ENCODE peak calls at places on chromosomes 16 and 17, in five cellular contexts. B, Q, L, P and T are unnamed samples. For H3K9me3, the result is how much of the 10 kb centered on the place peaks cover.

GRCh38 chr17:6940186-6940649 is 55.6 kb upstream of the ALOX12 start:
- DNase-seq in P (no peak), Q (no peak), B (no peak), L (peak), T (no peak)

GRCh38 chr16:11057696-11058345 is 113.5 kb downstream of the CLEC16A start:
- DNase-seq in Q (no peak), P (no peak), L (peak), B (no peak), T (no peak)

GRCh38 chr16:24858219-24859041 is 12.7 kb downstream of the SLC5A11 start:
- DNase-seq in B (peak), Q (peak), P (peak), L (peak), T (peak)

GRCh38 chr17:17570207-17570797 is 21.2 kb downstream of the PEMT start:
- DNase-seq in B (no peak), L (peak), P (no peak), Q (peak), T (peak)

GRCh38 chr17:37392024-37392590 is 14.5 kb downstream of the ACACA start:
- DNase-seq in Q (peak), B (no peak), P (no peak), L (no peak), T (no peak)

GRCh38 chr17:68580236-68580903 is 20.8 kb downstream of the FAM20A start:
- DNase-seq in P (no peak), B (no peak), Q (no peak), L (peak), T (no peak)

GRCh38 chr16:53848950-53849349 is 145.0 kb downstream of the FTO start:
- DNase-seq in L (no peak), B (no peak), P (no peak), Q (no peak), T (no peak)

GRCh38 chr17:46782250-46782953 is 36.1 kb downstream of the WNT3 start:
- DNase-seq in Q (peak), L (peak), P (no peak), B (no peak), T (no peak)

GRCh38 chr17:8843344-8843743 is 24.1 kb downstream of the PIK3R6 start:
- DNase-seq in L (no peak), Q (no peak), P (no peak), B (no peak), T (no peak)

GRCh38 chr16:66266436-66267286 is 99.8 kb upstream of the CDH5 start:
- DNase-seq in L (no peak), B (no peak), Q (no peak), P (no peak), T (peak)

GRCh38 chr16:2487517-2487842 is 12.6 kb downstream of the TBC1D24 start:
- DNase-seq in B (no peak), Q (no peak), L (no peak), P (no peak), T (no peak)

GRCh38 chr16:2484898-2485508 is 10.1 kb downstream of the TBC1D24 start:
- DNase-seq in B (no peak), L (no peak), Q (no peak), P (no peak), T (no peak)

GRCh38 chr16:2483939-2484897 is 9.3 kb downstream of the TBC1D24 start:
- DNase-seq in Q (no peak), L (no peak), P (no peak), B (no peak), T (no peak)

GRCh38 chr16:2486645-2487516 is 12.0 kb downstream of the TBC1D24 start:
- DNase-seq in Q (no peak), B (peak), P (peak), L (no peak), T (peak)

GRCh38 chr16:2485811-2486507 is 11.0 kb downstream of the TBC1D24 start:
- DNase-seq in B (no peak), Q (no peak), L (no peak), P (no peak), T (no peak)
- H3K27ac ChIP-seq in B (no peak), Q (peak), L (no peak), P (no peak), T (peak)

GRCh38 chr17:80656590-80656989 is 112.0 kb downstream of the RPTOR start:
- DNase-seq in P (no peak), Q (no peak), B (no peak), L (no peak), T (no peak)
- H3K9me3 ChIP-seq in P (under half), Q (under half), B (under half), L (under half), T (under half)

GRCh38 chr17:69638516-69638915 is 224.0 kb downstream of the MAP2K6 start:
- DNase-seq in Q (no peak), P (no peak), B (no peak), L (no peak), T (no peak)
- H3K27ac ChIP-seq in Q (no peak), P (no peak), B (no peak), L (no peak), T (no peak)

GRCh38 chr17:22272363-22273146 is 580.2 kb downstream of the KCNJ18 start:
- DNase-seq in B (no peak), L (no peak), P (no peak), Q (no peak), T (no peak)
- H3K9me3 ChIP-seq in B (under half), L (under half), P (under half), Q (under half), T (under half)

GRCh38 chr17:48470388-48471034 is 40.5 kb upstream of the SKAP1 start:
- DNase-seq in B (no peak), P (no peak), L (peak), Q (no peak), T (no peak)

GRCh38 chr17:48469227-48469626 is 39.2 kb upstream of the SKAP1 start:
- DNase-seq in B (no peak), P (no peak), L (no peak), Q (no peak), T (no peak)

GRCh38 chr17:48471807-48472484 is 41.9 kb upstream of the SKAP1 start:
- DNase-seq in B (no peak), L (no peak), P (no peak), Q (no peak), T (no peak)

GRCh38 chr17:48468299-48468698 is 38.3 kb upstream of the SKAP1 start:
- DNase-seq in Q (no peak), L (no peak), B (no peak), P (no peak), T (no peak)

DNA sequence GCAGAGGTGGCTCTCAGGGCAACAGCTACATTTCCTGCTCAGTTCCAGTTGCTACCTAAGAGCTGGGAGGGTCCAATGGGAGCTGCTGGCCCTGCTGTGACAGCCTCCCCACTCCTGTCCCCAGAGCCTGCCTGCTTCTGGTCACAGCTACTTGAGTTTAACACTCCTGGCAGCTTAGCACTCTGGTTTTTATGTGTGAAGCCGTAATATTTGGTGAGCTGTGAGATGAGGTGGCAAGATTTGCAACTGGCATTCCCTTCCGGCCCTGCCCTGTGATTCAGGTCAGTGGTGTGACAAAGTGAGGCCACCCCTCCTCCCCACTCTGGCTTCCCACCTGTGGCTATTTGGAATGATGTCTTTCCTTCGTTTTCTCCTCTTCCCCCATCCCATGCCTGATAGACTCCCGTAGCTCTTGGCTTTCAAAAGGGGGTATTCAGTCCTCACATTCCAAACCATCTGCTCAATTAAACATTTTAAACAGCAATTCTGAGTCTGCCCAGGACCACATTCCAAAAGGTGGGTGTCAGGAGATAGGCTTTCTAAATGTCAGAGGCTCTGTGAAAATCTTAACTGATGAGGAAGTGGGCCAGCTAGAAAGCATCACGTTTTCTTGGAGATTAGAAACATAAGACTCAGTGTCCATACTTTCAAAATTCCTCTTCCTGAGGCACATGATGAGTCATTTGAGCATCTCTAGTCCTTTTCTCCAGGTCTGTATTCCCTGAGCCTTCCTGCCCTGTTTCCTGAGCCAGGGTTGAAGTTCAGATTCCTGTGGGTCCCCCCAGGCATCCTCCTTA is 42.7 kb upstream of the SKAP1 start:
- DNase-seq in L (no peak), Q (peak), B (no peak), P (peak), T (no peak)
- H3K27ac ChIP-seq in L (no peak), Q (no peak), B (no peak), P (no peak), T (no peak)

DNA sequence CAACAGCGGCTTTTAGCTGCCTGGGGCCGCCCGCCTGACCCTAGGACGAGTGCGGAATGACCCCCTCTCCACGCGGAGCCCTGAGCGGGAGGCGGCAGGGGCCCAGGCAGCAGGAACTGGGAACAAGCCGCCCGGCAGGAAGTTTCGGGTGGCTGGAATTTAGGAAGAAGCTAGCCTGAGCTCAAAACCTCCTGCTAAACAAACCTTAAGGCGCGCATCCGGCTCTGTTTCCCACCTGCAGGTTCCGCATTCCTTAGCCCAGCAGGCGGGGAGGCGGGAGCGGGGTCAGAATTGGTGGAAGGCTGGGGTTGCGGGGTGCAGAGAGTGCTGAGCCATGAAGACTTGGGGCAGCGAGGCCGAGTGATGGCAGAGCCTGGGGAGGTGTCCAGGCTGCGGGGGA is 813.9 kb downstream of the KCNJ18 start:
- DNase-seq in P (no peak), B (no peak), L (no peak), Q (no peak), T (no peak)
- H3K9me3 ChIP-seq in P (under half), B (under half), L (under half), Q (under half), T (under half)

GRCh38 chr16:85319208-85319983 is 207.1 kb upstream of the CIBAR2 start:
- DNase-seq in L (no peak), P (no peak), B (no peak), Q (no peak), T (no peak)
- H3K27ac ChIP-seq in L (peak), P (no peak), B (no peak), Q (no peak), T (no peak)